ENCODE peak calls at places on chromosomes 4 and X, in eight cellular contexts. One of them, this sample, is unnamed.

GRCh38 chr4:86453044-86453501 is 93.2 kb upstream of the MAPK10 start:
- DNase-seq in CD8-positive, alpha-beta T cell: no peak
- DNase-seq in omental fat pad: no peak
- DNase-seq in H9: no peak
- DNase-seq in foreskin fibroblast: peak; percentile 15
- DNase-seq in endothelial cell of umbilical vein: no peak
- DNase-seq in choroid plexus epithelial cell: peak; percentile 31
- DNase-seq in foreskin keratinocyte: no peak
- DNase-seq in this sample: no peak

GRCh38 chrX:117138070-117138469 is 675.3 kb upstream of the CT83 start:
- DNase-seq in H9: no peak
- DNase-seq in CD8-positive, alpha-beta T cell: no peak
- DNase-seq in endothelial cell of umbilical vein: no peak
- DNase-seq in foreskin keratinocyte: no peak
- DNase-seq in omental fat pad: no peak
- DNase-seq in foreskin fibroblast: no peak
- DNase-seq in choroid plexus epithelial cell: no peak
- DNase-seq in this sample: no peak

GRCh38 chrX:104254442-104255115 is at the start of gene ESX1:
- DNase-seq in choroid plexus epithelial cell: peak; percentile 12
- DNase-seq in CD8-positive, alpha-beta T cell: no peak
- DNase-seq in foreskin fibroblast: no peak
- DNase-seq in foreskin keratinocyte: peak; percentile 17
- DNase-seq in omental fat pad: no peak
- DNase-seq in H9: peak; percentile 48
- DNase-seq in endothelial cell of umbilical vein: peak; percentile 4
- DNase-seq in this sample: no peak

GRCh38 chrX:103002576-103002975 is 61.4 kb downstream of the BEX1 start:
- DNase-seq in foreskin fibroblast: no peak
- DNase-seq in omental fat pad: no peak
- DNase-seq in choroid plexus epithelial cell: peak; percentile 1
- DNase-seq in foreskin keratinocyte: no peak
- DNase-seq in H9: no peak
- DNase-seq in CD8-positive, alpha-beta T cell: no peak
- DNase-seq in endothelial cell of umbilical vein: no peak
- DNase-seq in this sample: no peak

GRCh38 chr4:13980317-13980716 is 352.8 kb upstream of the BOD1L1 start:
- DNase-seq in CD8-positive, alpha-beta T cell: no peak
- DNase-seq in H9: no peak
- DNase-seq in choroid plexus epithelial cell: peak; percentile 95
- DNase-seq in endothelial cell of umbilical vein: no peak
- DNase-seq in omental fat pad: no peak
- DNase-seq in foreskin fibroblast: peak; percentile 93
- DNase-seq in foreskin keratinocyte: peak; percentile 88
- DNase-seq in this sample: no peak

GRCh38 chr4:20889901-20890300 is 189.6 kb downstream of the PACRGL start:
- DNase-seq in CD8-positive, alpha-beta T cell: no peak
- DNase-seq in omental fat pad: no peak
- DNase-seq in choroid plexus epithelial cell: no peak
- DNase-seq in foreskin fibroblast: no peak
- DNase-seq in endothelial cell of umbilical vein: no peak
- DNase-seq in foreskin keratinocyte: no peak
- DNase-seq in H9: no peak
- DNase-seq in this sample: no peak

GRCh38 chr4:73998040-73999011 is at the start of gene CXCL5:
- DNase-seq in foreskin fibroblast: peak; percentile 54
- DNase-seq in endothelial cell of umbilical vein: peak; percentile 41
- DNase-seq in CD8-positive, alpha-beta T cell: no peak
- DNase-seq in H9: peak; percentile 85
- DNase-seq in choroid plexus epithelial cell: peak; percentile 75
- DNase-seq in foreskin keratinocyte: peak; percentile 60
- DNase-seq in omental fat pad: no peak
- DNase-seq in this sample: no peak

GRCh38 chr4:78220283-78220682 is 163.2 kb downstream of the FRAS1 start:
- DNase-seq in H9: no peak
- DNase-seq in foreskin keratinocyte: peak; percentile 92
- DNase-seq in foreskin fibroblast: no peak
- DNase-seq in endothelial cell of umbilical vein: no peak
- DNase-seq in omental fat pad: no peak
- DNase-seq in choroid plexus epithelial cell: no peak
- DNase-seq in CD8-positive, alpha-beta T cell: no peak
- DNase-seq in this sample: no peak

GRCh38 chrX:119729408-119730201 is 28.8 kb upstream of the SOWAHD start:
- DNase-seq in choroid plexus epithelial cell: peak; percentile 81
- DNase-seq in CD8-positive, alpha-beta T cell: peak; percentile 67
- DNase-seq in foreskin keratinocyte: peak; percentile 20
- DNase-seq in foreskin fibroblast: peak; percentile 44
- DNase-seq in omental fat pad: no peak
- DNase-seq in endothelial cell of umbilical vein: peak; percentile 59
- DNase-seq in H9: peak; percentile 60
- DNase-seq in this sample: peak; percentile 53

GRCh38 chr4:169922632-169923276 is 103.4 kb downstream of the MFAP3L start:
- DNase-seq in omental fat pad: no peak
- DNase-seq in endothelial cell of umbilical vein: no peak
- DNase-seq in CD8-positive, alpha-beta T cell: no peak
- DNase-seq in H9: no peak
- DNase-seq in choroid plexus epithelial cell: no peak
- DNase-seq in foreskin keratinocyte: peak; percentile 37
- DNase-seq in foreskin fibroblast: peak; percentile 1
- DNase-seq in this sample: no peak

GRCh38 chr4:135777386-135777785 is 1575.8 kb upstream of the PABPC4L start:
- DNase-seq in CD8-positive, alpha-beta T cell: no peak
- DNase-seq in choroid plexus epithelial cell: peak; percentile 43
- DNase-seq in foreskin keratinocyte: no peak
- DNase-seq in foreskin fibroblast: no peak
- DNase-seq in H9: no peak
- DNase-seq in endothelial cell of umbilical vein: no peak
- DNase-seq in omental fat pad: no peak
- DNase-seq in this sample: no peak

GRCh38 chr4:147118523-147118922 is 172.9 kb upstream of the TTC29 start:
- DNase-seq in foreskin fibroblast: peak; percentile 20
- DNase-seq in foreskin keratinocyte: no peak
- DNase-seq in CD8-positive, alpha-beta T cell: no peak
- DNase-seq in choroid plexus epithelial cell: peak; percentile 88
- DNase-seq in endothelial cell of umbilical vein: no peak
- DNase-seq in H9: no peak
- DNase-seq in omental fat pad: no peak
- DNase-seq in this sample: no peak

GRCh38 chrX:73943900-73944581 is 359.9 kb upstream of the ZCCHC13 start:
- DNase-seq in foreskin keratinocyte: peak; percentile 59
- DNase-seq in CD8-positive, alpha-beta T cell: peak; percentile 81
- DNase-seq in choroid plexus epithelial cell: peak; percentile 90
- DNase-seq in foreskin fibroblast: peak; percentile 80
- DNase-seq in H9: peak; percentile 94
- DNase-seq in endothelial cell of umbilical vein: peak; percentile 85
- DNase-seq in omental fat pad: peak; percentile 62
- DNase-seq in this sample: peak; percentile 81

GRCh38 chr4:17785858-17786257 is 4.4 kb upstream of the FAM184B start:
- DNase-seq in omental fat pad: no peak
- DNase-seq in H9: no peak
- DNase-seq in choroid plexus epithelial cell: no peak
- DNase-seq in foreskin keratinocyte: no peak
- DNase-seq in CD8-positive, alpha-beta T cell: no peak
- DNase-seq in foreskin fibroblast: no peak
- DNase-seq in endothelial cell of umbilical vein: no peak
- DNase-seq in this sample: no peak
- TF ChIP-seq CTCF in omental fat pad: no peak
- TF ChIP-seq CTCF in H9: no peak
- TF ChIP-seq CTCF in choroid plexus epithelial cell: no peak
- TF ChIP-seq CTCF in foreskin keratinocyte: peak; percentile 35
- TF ChIP-seq CTCF in CD8-positive, alpha-beta T cell: no peak
- TF ChIP-seq CTCF in foreskin fibroblast: no peak
- TF ChIP-seq CTCF in endothelial cell of umbilical vein: no peak
- TF ChIP-seq CTCF in this sample: no peak

GRCh38 chr4:56976283-56976877 is 1.0 kb downstream of the NOA1 start:
- DNase-seq in endothelial cell of umbilical vein: peak; percentile 25
- DNase-seq in foreskin fibroblast: no peak
- DNase-seq in choroid plexus epithelial cell: peak; percentile 11
- DNase-seq in foreskin keratinocyte: no peak
- DNase-seq in H9: no peak
- DNase-seq in omental fat pad: no peak
- DNase-seq in CD8-positive, alpha-beta T cell: no peak
- DNase-seq in this sample: no peak

GRCh38 chr4:56977321-56978012 is at the start of gene NOA1:
- DNase-seq in CD8-positive, alpha-beta T cell: peak; percentile 97
- DNase-seq in choroid plexus epithelial cell: peak; percentile 100
- DNase-seq in foreskin fibroblast: peak; percentile 99
- DNase-seq in foreskin keratinocyte: peak; percentile 98
- DNase-seq in endothelial cell of umbilical vein: peak; percentile 100
- DNase-seq in H9: peak; percentile 98
- DNase-seq in omental fat pad: peak; percentile 90
- DNase-seq in this sample: peak; percentile 98

GRCh38 chr4:56979674-56980073 is 978 bp downstream of the POLR2B start:
- DNase-seq in CD8-positive, alpha-beta T cell: peak; percentile 49
- DNase-seq in foreskin fibroblast: no peak
- DNase-seq in endothelial cell of umbilical vein: peak; percentile 44
- DNase-seq in choroid plexus epithelial cell: peak; percentile 52
- DNase-seq in foreskin keratinocyte: no peak
- DNase-seq in omental fat pad: no peak
- DNase-seq in H9: peak; percentile 32
- DNase-seq in this sample: no peak

GRCh38 chr4:56978750-56979303 is at the start of gene POLR2B:
- DNase-seq in H9: peak; percentile 97
- DNase-seq in foreskin keratinocyte: peak; percentile 91
- DNase-seq in foreskin fibroblast: peak; percentile 92
- DNase-seq in endothelial cell of umbilical vein: peak; percentile 95
- DNase-seq in choroid plexus epithelial cell: peak; percentile 96
- DNase-seq in omental fat pad: peak; percentile 81
- DNase-seq in CD8-positive, alpha-beta T cell: peak; percentile 87
- DNase-seq in this sample: peak; percentile 96

DNA sequence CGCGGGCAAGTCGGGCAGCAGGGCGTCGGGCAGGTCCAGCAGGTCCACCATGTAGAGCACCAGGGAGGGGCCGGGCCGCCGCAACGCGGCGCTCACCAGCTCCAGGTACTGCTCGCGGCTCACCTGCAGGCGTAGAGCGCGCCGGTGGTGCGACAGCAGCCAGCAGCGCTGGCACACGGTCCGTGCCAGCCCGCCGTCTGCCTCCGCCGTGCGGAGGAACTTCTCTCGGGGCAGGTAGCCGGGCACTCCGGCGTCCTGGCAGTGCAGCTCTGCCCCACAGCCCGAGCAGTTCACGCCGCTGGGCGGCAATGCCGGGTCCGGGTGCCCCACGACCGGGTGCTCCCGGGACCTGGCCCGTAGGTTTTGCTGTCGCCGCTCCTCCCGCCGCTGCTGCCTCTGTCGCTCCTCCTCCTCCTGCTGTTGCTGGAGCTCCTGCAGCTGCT is 507 bp downstream of the NOA1 start:
- DNase-seq in H9: peak; percentile 73
- DNase-seq in endothelial cell of umbilical vein: peak; percentile 38
- DNase-seq in choroid plexus epithelial cell: peak; percentile 13
- DNase-seq in omental fat pad: no peak
- DNase-seq in foreskin keratinocyte: peak; percentile 55
- DNase-seq in CD8-positive, alpha-beta T cell: peak; percentile 43
- DNase-seq in foreskin fibroblast: peak; percentile 12
- DNase-seq in this sample: no peak
- TF ChIP-seq CTCF in H9: peak; percentile 28
- TF ChIP-seq CTCF in endothelial cell of umbilical vein: no peak
- TF ChIP-seq CTCF in choroid plexus epithelial cell: no peak
- TF ChIP-seq CTCF in omental fat pad: no peak
- TF ChIP-seq CTCF in foreskin keratinocyte: peak; percentile 34
- TF ChIP-seq CTCF in CD8-positive, alpha-beta T cell: no peak
- TF ChIP-seq CTCF in foreskin fibroblast: no peak
- TF ChIP-seq CTCF in this sample: no peak

GRCh38 chr4:102578270-102578669 is 77.1 kb downstream of the NFKB1 start:
- DNase-seq in omental fat pad: no peak
- DNase-seq in foreskin fibroblast: no peak
- DNase-seq in choroid plexus epithelial cell: no peak
- DNase-seq in endothelial cell of umbilical vein: no peak
- DNase-seq in H9: no peak
- DNase-seq in CD8-positive, alpha-beta T cell: no peak
- DNase-seq in foreskin keratinocyte: no peak
- DNase-seq in this sample: no peak

GRCh38 chr4:102579794-102580462 is 78.8 kb downstream of the NFKB1 start:
- DNase-seq in choroid plexus epithelial cell: no peak
- DNase-seq in CD8-positive, alpha-beta T cell: no peak
- DNase-seq in H9: no peak
- DNase-seq in foreskin fibroblast: no peak
- DNase-seq in foreskin keratinocyte: no peak
- DNase-seq in omental fat pad: no peak
- DNase-seq in endothelial cell of umbilical vein: no peak
- DNase-seq in this sample: no peak

GRCh38 chr4:102580463-102580842 is 79.3 kb downstream of the NFKB1 start:
- DNase-seq in foreskin keratinocyte: no peak
- DNase-seq in H9: no peak
- DNase-seq in endothelial cell of umbilical vein: no peak
- DNase-seq in foreskin fibroblast: no peak
- DNase-seq in omental fat pad: no peak
- DNase-seq in choroid plexus epithelial cell: no peak
- DNase-seq in CD8-positive, alpha-beta T cell: no peak
- DNase-seq in this sample: no peak

GRCh38 chr4:102575369-102576129 is 74.4 kb downstream of the NFKB1 start:
- DNase-seq in CD8-positive, alpha-beta T cell: no peak
- DNase-seq in foreskin fibroblast: no peak
- DNase-seq in omental fat pad: no peak
- DNase-seq in foreskin keratinocyte: peak; percentile 14
- DNase-seq in endothelial cell of umbilical vein: no peak
- DNase-seq in choroid plexus epithelial cell: peak; percentile 82
- DNase-seq in H9: no peak
- DNase-seq in this sample: no peak

DNA sequence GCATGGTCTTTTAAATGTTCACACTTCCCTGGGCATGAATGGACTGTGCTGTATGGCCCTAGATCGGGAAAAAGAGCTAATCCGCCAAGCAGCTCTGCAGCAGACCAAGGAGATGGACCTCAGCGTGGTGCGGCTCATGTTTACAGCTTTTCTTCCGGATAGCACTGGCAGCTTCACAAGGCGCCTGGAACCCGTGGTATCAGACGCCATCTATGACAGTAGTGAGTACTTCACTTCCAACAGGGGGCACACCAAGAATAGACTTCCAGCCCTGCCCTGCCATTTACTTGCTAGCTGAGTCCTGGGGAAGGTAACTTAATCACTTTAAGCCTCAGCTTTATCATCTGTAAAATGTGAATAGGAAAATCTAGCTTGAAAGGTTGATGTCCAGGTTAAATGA is 77.7 kb downstream of the NFKB1 start:
- DNase-seq in CD8-positive, alpha-beta T cell: no peak
- DNase-seq in foreskin keratinocyte: no peak
- DNase-seq in omental fat pad: no peak
- DNase-seq in H9: peak; percentile 86
- DNase-seq in foreskin fibroblast: no peak
- DNase-seq in endothelial cell of umbilical vein: no peak
- DNase-seq in choroid plexus epithelial cell: peak; percentile 63
- DNase-seq in this sample: no peak
- TF ChIP-seq CTCF in CD8-positive, alpha-beta T cell: no peak
- TF ChIP-seq CTCF in foreskin keratinocyte: peak; percentile 31
- TF ChIP-seq CTCF in omental fat pad: no peak
- TF ChIP-seq CTCF in H9: peak; percentile 74
- TF ChIP-seq CTCF in foreskin fibroblast: no peak
- TF ChIP-seq CTCF in endothelial cell of umbilical vein: no peak
- TF ChIP-seq CTCF in choroid plexus epithelial cell: peak; percentile 41
- TF ChIP-seq CTCF in this sample: no peak

DNA sequence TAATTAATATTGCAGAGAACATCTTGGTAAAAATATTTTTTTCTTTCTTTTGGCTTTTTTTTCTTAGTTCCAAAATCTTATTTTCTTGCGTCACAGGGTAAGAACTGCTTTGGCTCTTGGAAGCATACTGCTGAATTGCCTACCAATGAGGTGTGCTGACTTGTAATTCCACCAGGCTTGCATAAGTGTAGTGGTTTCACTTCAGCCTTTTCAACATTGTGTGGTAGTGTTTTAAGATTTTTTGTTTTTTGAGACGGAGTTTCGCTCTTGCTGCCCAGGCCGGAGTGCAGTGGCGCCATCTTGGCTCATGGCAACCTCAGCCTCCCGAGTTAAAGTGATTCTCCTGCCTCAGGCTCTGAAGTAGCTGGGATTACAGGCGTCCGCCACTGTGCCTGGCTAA is 42.4 kb downstream of the N4BP2 start:
- DNase-seq in CD8-positive, alpha-beta T cell: no peak
- DNase-seq in choroid plexus epithelial cell: peak; percentile 5
- DNase-seq in H9: no peak
- DNase-seq in foreskin keratinocyte: no peak
- DNase-seq in omental fat pad: no peak
- DNase-seq in endothelial cell of umbilical vein: no peak
- DNase-seq in foreskin fibroblast: no peak
- DNase-seq in this sample: no peak
- TF ChIP-seq CTCF in CD8-positive, alpha-beta T cell: no peak
- TF ChIP-seq CTCF in choroid plexus epithelial cell: no peak
- TF ChIP-seq CTCF in H9: no peak
- TF ChIP-seq CTCF in foreskin keratinocyte: no peak
- TF ChIP-seq CTCF in omental fat pad: no peak
- TF ChIP-seq CTCF in endothelial cell of umbilical vein: no peak
- TF ChIP-seq CTCF in foreskin fibroblast: no peak
- TF ChIP-seq CTCF in this sample: no peak